ENCODE peak calls at places on chromosomes 16 and 17, in six cellular contexts. I is cardiac muscle cell, C is C1 segment of cervical spinal cord, N is pulmonary artery endothelial cell, Q is DMS153, R is endothelial cell. Y is an unnamed sample.

GRCh38 chr17:17876959-17877547 is 40.3 kb upstream of the SREBF1 start:
- DNase-seq in I (peak; percentile 23), C (no peak), N (no peak), Q (no peak), R (no peak), Y (no peak)

GRCh38 chr16:19709381-19710136 is 8.5 kb downstream of the KNOP1 start:
- DNase-seq in I (no peak), C (no peak), N (no peak), Q (no peak), R (no peak), Y (no peak)

GRCh38 chr17:18186271-18186982 is 2.8 kb downstream of the ALKBH5 start:
- DNase-seq in I (no peak), C (no peak), N (no peak), Q (no peak), R (no peak), Y (no peak)

GRCh38 chr16:51268237-51268636 is 117.2 kb upstream of the SALL1 start:
- DNase-seq in I (no peak), C (peak; percentile 68), N (no peak), Q (no peak), R (no peak), Y (no peak)

GRCh38 chr16:88195021-88195581 is 187.7 kb upstream of the ZNF469 start:
- DNase-seq in I (no peak), C (no peak), N (no peak), Q (no peak), R (no peak), Y (peak; percentile 79)

GRCh38 chr17:61635913-61636432 is 45.0 kb upstream of the NACA2 start:
- DNase-seq in I (peak; percentile 39), C (no peak), N (no peak), Q (no peak), R (peak; percentile 54), Y (no peak)

GRCh38 chr17:59547131-59547915 is 18.1 kb upstream of the DHX40 start:
- DNase-seq in I (no peak), C (no peak), N (no peak), Q (peak; percentile 4), R (no peak), Y (no peak)

GRCh38 chr17:4678448-4679026 is 25.4 kb downstream of the PELP1 start:
- DNase-seq in I (peak; percentile 90), C (no peak), N (peak; percentile 41), Q (no peak), R (no peak), Y (peak; percentile 28)